ENCODE peak calls at places on chromosome 16, in ten cellular contexts. One of them, this sample, is unnamed.

GRCh38 chr16:69166221-69166833 is 20.6 kb upstream of the SNTB2 start:
- DNase-seq in left ventricle myocardium inferior: no peak
- DNase-seq in CD8-positive, alpha-beta T cell: no peak
- DNase-seq in PC-9: no peak
- DNase-seq in heart left ventricle: no peak
- DNase-seq in A673: no peak
- DNase-seq in lower lobe of right lung: no peak
- DNase-seq in upper lobe of right lung: no peak
- DNase-seq in dorsolateral prefrontal cortex: peak
- DNase-seq in foreskin fibroblast: peak
- DNase-seq in this sample: peak

GRCh38 chr16:81582655-81583441 is 138.2 kb downstream of the CMIP start:
- DNase-seq in lower lobe of right lung: no peak
- DNase-seq in upper lobe of right lung: no peak
- DNase-seq in PC-9: peak
- DNase-seq in left ventricle myocardium inferior: no peak
- DNase-seq in foreskin fibroblast: peak
- DNase-seq in CD8-positive, alpha-beta T cell: no peak
- DNase-seq in A673: no peak
- DNase-seq in dorsolateral prefrontal cortex: peak
- DNase-seq in heart left ventricle: no peak
- DNase-seq in this sample: no peak

GRCh38 chr16:69309316-69309715 is 1.8 kb upstream of the VPS4A start:
- DNase-seq in PC-9: no peak
- DNase-seq in foreskin fibroblast: peak
- DNase-seq in CD8-positive, alpha-beta T cell: no peak
- DNase-seq in lower lobe of right lung: no peak
- DNase-seq in left ventricle myocardium inferior: no peak
- DNase-seq in A673: no peak
- DNase-seq in dorsolateral prefrontal cortex: no peak
- DNase-seq in heart left ventricle: no peak
- DNase-seq in upper lobe of right lung: no peak
- DNase-seq in this sample: no peak

GRCh38 chr16:70704586-70704985 is 18.7 kb upstream of the MTSS2 start:
- DNase-seq in A673: no peak
- DNase-seq in foreskin fibroblast: peak
- DNase-seq in upper lobe of right lung: no peak
- DNase-seq in PC-9: no peak
- DNase-seq in dorsolateral prefrontal cortex: no peak
- DNase-seq in CD8-positive, alpha-beta T cell: no peak
- DNase-seq in left ventricle myocardium inferior: no peak
- DNase-seq in heart left ventricle: no peak
- DNase-seq in lower lobe of right lung: no peak
- DNase-seq in this sample: no peak

GRCh38 chr16:1740781-1741490 is 30.4 kb downstream of the NME3 start:
- DNase-seq in left ventricle myocardium inferior: no peak
- DNase-seq in CD8-positive, alpha-beta T cell: no peak
- DNase-seq in foreskin fibroblast: no peak
- DNase-seq in dorsolateral prefrontal cortex: no peak
- DNase-seq in lower lobe of right lung: no peak
- DNase-seq in upper lobe of right lung: no peak
- DNase-seq in heart left ventricle: no peak
- DNase-seq in PC-9: no peak
- DNase-seq in A673: no peak
- DNase-seq in this sample: no peak

GRCh38 chr16:1821861-1822611 is 4.6 kb downstream of the HAGH start:
- DNase-seq in dorsolateral prefrontal cortex: no peak
- DNase-seq in CD8-positive, alpha-beta T cell: no peak
- DNase-seq in upper lobe of right lung: no peak
- DNase-seq in PC-9: no peak
- DNase-seq in left ventricle myocardium inferior: no peak
- DNase-seq in lower lobe of right lung: no peak
- DNase-seq in foreskin fibroblast: no peak
- DNase-seq in heart left ventricle: no peak
- DNase-seq in A673: no peak
- DNase-seq in this sample: no peak

GRCh38 chr16:17354121-17354750 is 116.5 kb downstream of the XYLT1 start:
- DNase-seq in left ventricle myocardium inferior: no peak
- DNase-seq in heart left ventricle: no peak
- DNase-seq in dorsolateral prefrontal cortex: no peak
- DNase-seq in foreskin fibroblast: peak
- DNase-seq in A673: no peak
- DNase-seq in PC-9: no peak
- DNase-seq in upper lobe of right lung: no peak
- DNase-seq in lower lobe of right lung: no peak
- DNase-seq in CD8-positive, alpha-beta T cell: no peak
- DNase-seq in this sample: no peak

GRCh38 chr16:69885722-69886121 is 65.4 kb upstream of the CLEC18A start:
- DNase-seq in PC-9: no peak
- DNase-seq in A673: no peak
- DNase-seq in foreskin fibroblast: no peak
- DNase-seq in CD8-positive, alpha-beta T cell: no peak
- DNase-seq in upper lobe of right lung: no peak
- DNase-seq in left ventricle myocardium inferior: no peak
- DNase-seq in heart left ventricle: no peak
- DNase-seq in lower lobe of right lung: no peak
- DNase-seq in dorsolateral prefrontal cortex: no peak
- DNase-seq in this sample: no peak

GRCh38 chr16:66127459-66128362 is 238.8 kb upstream of the CDH5 start:
- DNase-seq in upper lobe of right lung: no peak
- DNase-seq in foreskin fibroblast: no peak
- DNase-seq in left ventricle myocardium inferior: no peak
- DNase-seq in dorsolateral prefrontal cortex: peak
- DNase-seq in A673: no peak
- DNase-seq in lower lobe of right lung: no peak
- DNase-seq in CD8-positive, alpha-beta T cell: no peak
- DNase-seq in PC-9: no peak
- DNase-seq in heart left ventricle: no peak
- DNase-seq in this sample: no peak

GRCh38 chr16:75343311-75343710 is 90.0 kb downstream of the CFDP1 start:
- DNase-seq in dorsolateral prefrontal cortex: no peak
- DNase-seq in heart left ventricle: no peak
- DNase-seq in A673: no peak
- DNase-seq in PC-9: no peak
- DNase-seq in upper lobe of right lung: no peak
- DNase-seq in left ventricle myocardium inferior: no peak
- DNase-seq in lower lobe of right lung: no peak
- DNase-seq in foreskin fibroblast: no peak
- DNase-seq in CD8-positive, alpha-beta T cell: no peak
- DNase-seq in this sample: peak

GRCh38 chr16:67329901-67330300 is 3.3 kb downstream of the LRRC36 start:
- DNase-seq in lower lobe of right lung: no peak
- DNase-seq in upper lobe of right lung: no peak
- DNase-seq in A673: no peak
- DNase-seq in PC-9: no peak
- DNase-seq in dorsolateral prefrontal cortex: no peak
- DNase-seq in foreskin fibroblast: no peak
- DNase-seq in left ventricle myocardium inferior: no peak
- DNase-seq in heart left ventricle: no peak
- DNase-seq in CD8-positive, alpha-beta T cell: no peak
- DNase-seq in this sample: no peak

GRCh38 chr16:3945751-3946603 is 65.5 kb upstream of the CREBBP start:
- DNase-seq in left ventricle myocardium inferior: no peak
- DNase-seq in dorsolateral prefrontal cortex: no peak
- DNase-seq in CD8-positive, alpha-beta T cell: no peak
- DNase-seq in foreskin fibroblast: peak
- DNase-seq in PC-9: peak
- DNase-seq in lower lobe of right lung: peak
- DNase-seq in A673: peak
- DNase-seq in upper lobe of right lung: peak
- DNase-seq in heart left ventricle: no peak
- DNase-seq in this sample: peak

GRCh38 chr16:50665128-50665878 is 15.8 kb downstream of the SNX20 start:
- DNase-seq in foreskin fibroblast: peak
- DNase-seq in heart left ventricle: peak
- DNase-seq in lower lobe of right lung: peak
- DNase-seq in upper lobe of right lung: peak
- DNase-seq in left ventricle myocardium inferior: peak
- DNase-seq in dorsolateral prefrontal cortex: peak
- DNase-seq in A673: peak
- DNase-seq in CD8-positive, alpha-beta T cell: peak
- DNase-seq in PC-9: peak
- DNase-seq in this sample: peak

GRCh38 chr16:74448990-74449389 is 27.7 kb upstream of the CLEC18B start:
- DNase-seq in left ventricle myocardium inferior: peak
- DNase-seq in A673: peak
- DNase-seq in dorsolateral prefrontal cortex: no peak
- DNase-seq in PC-9: peak
- DNase-seq in CD8-positive, alpha-beta T cell: no peak
- DNase-seq in upper lobe of right lung: no peak
- DNase-seq in foreskin fibroblast: peak
- DNase-seq in lower lobe of right lung: no peak
- DNase-seq in heart left ventricle: peak
- DNase-seq in this sample: peak

GRCh38 chr16:76653390-76654026 is 376.3 kb downstream of the CNTNAP4 start:
- DNase-seq in foreskin fibroblast: peak
- DNase-seq in A673: peak
- DNase-seq in CD8-positive, alpha-beta T cell: no peak
- DNase-seq in heart left ventricle: no peak
- DNase-seq in lower lobe of right lung: no peak
- DNase-seq in left ventricle myocardium inferior: no peak
- DNase-seq in dorsolateral prefrontal cortex: no peak
- DNase-seq in PC-9: peak
- DNase-seq in upper lobe of right lung: no peak
- DNase-seq in this sample: peak

GRCh38 chr16:2183671-2184070 is 12.7 kb downstream of the CASKIN1 start:
- DNase-seq in upper lobe of right lung: no peak
- DNase-seq in lower lobe of right lung: no peak
- DNase-seq in A673: no peak
- DNase-seq in CD8-positive, alpha-beta T cell: no peak
- DNase-seq in left ventricle myocardium inferior: no peak
- DNase-seq in PC-9: no peak
- DNase-seq in foreskin fibroblast: no peak
- DNase-seq in heart left ventricle: no peak
- DNase-seq in dorsolateral prefrontal cortex: no peak
- DNase-seq in this sample: no peak

DNA sequence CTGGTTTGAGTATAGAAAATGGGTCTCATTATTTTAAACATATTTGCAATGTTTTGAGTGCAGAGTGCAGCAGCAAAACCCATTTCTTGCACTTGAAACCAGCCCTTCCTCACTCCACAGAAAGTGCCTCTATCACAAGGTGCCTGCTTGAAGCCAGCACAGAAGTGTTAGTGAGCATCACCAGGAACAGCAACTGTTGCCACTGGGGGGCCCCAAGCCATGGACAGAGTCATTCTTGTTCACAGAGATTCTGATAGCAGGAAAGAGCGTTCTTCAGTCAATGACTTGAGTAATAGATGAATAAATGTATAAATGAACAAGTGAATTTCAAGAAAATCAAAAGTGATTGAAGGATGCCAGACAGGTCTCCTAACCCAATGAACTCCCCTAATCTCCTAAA is 45.6 kb downstream of the CHD9NB start:
- DNase-seq in PC-9: no peak
- DNase-seq in dorsolateral prefrontal cortex: no peak
- DNase-seq in A673: no peak
- DNase-seq in heart left ventricle: no peak
- DNase-seq in lower lobe of right lung: no peak
- DNase-seq in CD8-positive, alpha-beta T cell: no peak
- DNase-seq in left ventricle myocardium inferior: no peak
- DNase-seq in foreskin fibroblast: no peak
- DNase-seq in upper lobe of right lung: no peak
- DNase-seq in this sample: no peak
- TF ChIP-seq CTCF in PC-9: no peak
- TF ChIP-seq CTCF in dorsolateral prefrontal cortex: no peak
- TF ChIP-seq CTCF in A673: no peak
- TF ChIP-seq CTCF in heart left ventricle: no peak
- TF ChIP-seq CTCF in lower lobe of right lung: no peak
- TF ChIP-seq CTCF in CD8-positive, alpha-beta T cell: no peak
- TF ChIP-seq CTCF in left ventricle myocardium inferior: no peak
- TF ChIP-seq CTCF in foreskin fibroblast: no peak
- TF ChIP-seq CTCF in upper lobe of right lung: no peak
- TF ChIP-seq CTCF in this sample: no peak

GRCh38 chr16:19522369-19523159 is 666 bp upstream of the GDE1 start:
- DNase-seq in CD8-positive, alpha-beta T cell: no peak
- DNase-seq in left ventricle myocardium inferior: no peak
- DNase-seq in dorsolateral prefrontal cortex: no peak
- DNase-seq in heart left ventricle: no peak
- DNase-seq in PC-9: no peak
- DNase-seq in foreskin fibroblast: no peak
- DNase-seq in lower lobe of right lung: no peak
- DNase-seq in A673: no peak
- DNase-seq in upper lobe of right lung: no peak
- DNase-seq in this sample: no peak
- H3K4me3 ChIP-seq in CD8-positive, alpha-beta T cell: peak
- H3K4me3 ChIP-seq in left ventricle myocardium inferior: peak
- H3K4me3 ChIP-seq in dorsolateral prefrontal cortex: peak
- H3K4me3 ChIP-seq in heart left ventricle: peak
- H3K4me3 ChIP-seq in PC-9: peak
- H3K4me3 ChIP-seq in foreskin fibroblast: no peak
- H3K4me3 ChIP-seq in lower lobe of right lung: peak
- H3K4me3 ChIP-seq in A673: peak
- H3K4me3 ChIP-seq in upper lobe of right lung: peak
- H3K4me3 ChIP-seq in this sample: peak

DNA sequence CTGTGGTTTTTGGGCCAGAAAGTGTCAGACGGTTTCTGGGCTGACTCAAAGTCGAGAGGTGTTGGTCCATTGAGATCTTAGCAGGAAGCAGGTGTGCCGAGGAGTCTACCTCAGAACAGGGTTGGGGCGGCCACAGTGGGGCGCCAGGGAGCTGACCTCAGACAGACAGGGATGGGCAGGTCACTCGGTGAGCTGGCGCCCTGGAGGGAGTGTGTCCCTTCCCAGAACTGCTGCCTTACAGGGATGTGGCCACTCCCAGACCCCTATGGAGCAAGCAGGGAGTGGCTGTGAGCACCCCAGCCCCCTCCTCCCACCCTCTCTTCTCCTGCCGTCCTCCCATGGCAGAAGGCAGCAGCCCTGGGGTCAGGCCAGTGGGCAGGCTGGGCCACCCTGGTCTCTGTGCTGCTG is 14.0 kb upstream of the DPEP1 start:
- DNase-seq in upper lobe of right lung: no peak
- DNase-seq in PC-9: peak
- DNase-seq in heart left ventricle: no peak
- DNase-seq in A673: no peak
- DNase-seq in foreskin fibroblast: peak
- DNase-seq in left ventricle myocardium inferior: no peak
- DNase-seq in lower lobe of right lung: no peak
- DNase-seq in CD8-positive, alpha-beta T cell: no peak
- DNase-seq in dorsolateral prefrontal cortex: no peak
- DNase-seq in this sample: peak
- TF ChIP-seq CTCF in upper lobe of right lung: peak
- TF ChIP-seq CTCF in PC-9: peak
- TF ChIP-seq CTCF in heart left ventricle: no peak
- TF ChIP-seq CTCF in A673: peak
- TF ChIP-seq CTCF in foreskin fibroblast: peak
- TF ChIP-seq CTCF in left ventricle myocardium inferior: no peak
- TF ChIP-seq CTCF in lower lobe of right lung: peak
- TF ChIP-seq CTCF in CD8-positive, alpha-beta T cell: no peak
- TF ChIP-seq CTCF in dorsolateral prefrontal cortex: no peak
- TF ChIP-seq CTCF in this sample: peak

GRCh38 chr16:80147021-80147680 is 393.6 kb upstream of the DYNLRB2 start:
- DNase-seq in A673: no peak
- DNase-seq in foreskin fibroblast: peak
- DNase-seq in left ventricle myocardium inferior: no peak
- DNase-seq in upper lobe of right lung: no peak
- DNase-seq in CD8-positive, alpha-beta T cell: no peak
- DNase-seq in heart left ventricle: no peak
- DNase-seq in lower lobe of right lung: no peak
- DNase-seq in PC-9: no peak
- DNase-seq in dorsolateral prefrontal cortex: no peak
- DNase-seq in this sample: peak
- H3K4me3 ChIP-seq in A673: no peak
- H3K4me3 ChIP-seq in foreskin fibroblast: no peak
- H3K4me3 ChIP-seq in left ventricle myocardium inferior: no peak
- H3K4me3 ChIP-seq in upper lobe of right lung: no peak
- H3K4me3 ChIP-seq in CD8-positive, alpha-beta T cell: no peak
- H3K4me3 ChIP-seq in heart left ventricle: no peak
- H3K4me3 ChIP-seq in lower lobe of right lung: no peak
- H3K4me3 ChIP-seq in PC-9: no peak
- H3K4me3 ChIP-seq in dorsolateral prefrontal cortex: no peak
- H3K4me3 ChIP-seq in this sample: no peak

GRCh38 chr16:84141143-84141670 is 3.8 kb downstream of the HSDL1 start:
- DNase-seq in heart left ventricle: no peak
- DNase-seq in A673: no peak
- DNase-seq in CD8-positive, alpha-beta T cell: no peak
- DNase-seq in lower lobe of right lung: no peak
- DNase-seq in foreskin fibroblast: no peak
- DNase-seq in PC-9: no peak
- DNase-seq in left ventricle myocardium inferior: no peak
- DNase-seq in upper lobe of right lung: no peak
- DNase-seq in dorsolateral prefrontal cortex: no peak
- DNase-seq in this sample: no peak
- TF ChIP-seq CTCF in heart left ventricle: no peak
- TF ChIP-seq CTCF in A673: peak
- TF ChIP-seq CTCF in CD8-positive, alpha-beta T cell: no peak
- TF ChIP-seq CTCF in lower lobe of right lung: no peak
- TF ChIP-seq CTCF in foreskin fibroblast: no peak
- TF ChIP-seq CTCF in PC-9: peak
- TF ChIP-seq CTCF in left ventricle myocardium inferior: peak
- TF ChIP-seq CTCF in upper lobe of right lung: no peak
- TF ChIP-seq CTCF in dorsolateral prefrontal cortex: no peak
- TF ChIP-seq CTCF in this sample: no peak